ENCODE peak calls at places on chromosomes 3 and 15, in six cellular contexts. K, W, V, E, A and D are unnamed samples.

GRCh38 chr15:45637552-45638033 is 2.8 kb downstream of the SQOR start:
- DNase-seq in K (peak; percentile 83), W (no peak), V (peak; percentile 63), E (peak; percentile 94), A (no peak), D (no peak)

GRCh38 chr3:151431940-151432339 is 28.9 kb downstream of the IGSF10 start:
- DNase-seq in K (peak; percentile 84), W (no peak), V (peak; percentile 87), E (peak; percentile 42), A (no peak), D (no peak)

GRCh38 chr3:186640473-186640818 is 247 bp downstream of the FETUB start:
- DNase-seq in K (no peak), W (no peak), V (no peak), E (peak; percentile 39), A (no peak), D (no peak)

GRCh38 chr15:26866298-26867198 is at the start of gene GABRA5:
- DNase-seq in K (no peak), W (peak; percentile 71), V (no peak), E (no peak), A (no peak), D (peak; percentile 68)

GRCh38 chr15:88378259-88378658 is 88.9 kb downstream of the MRPL46 start:
- DNase-seq in K (no peak), W (no peak), V (peak; percentile 70), E (peak; percentile 25), A (no peak), D (no peak)

GRCh38 chr15:40787344-40787841 is 17.6 kb downstream of the C15orf62 start:
- DNase-seq in K (peak; percentile 20), W (no peak), V (peak; percentile 80), E (peak; percentile 79), A (peak; percentile 23), D (peak; percentile 78)

GRCh38 chr15:83413054-83413719 is 34.0 kb upstream of the SH3GL3 start:
- DNase-seq in K (no peak), W (no peak), V (no peak), E (no peak), A (no peak), D (no peak)

GRCh38 chr3:4824948-4825325 is 154.3 kb upstream of the BHLHE40 start:
- DNase-seq in K (peak; percentile 30), W (no peak), V (peak; percentile 96), E (peak; percentile 89), A (no peak), D (no peak)

GRCh38 chr15:73273181-73274002 is 95.4 kb downstream of the HCN4 start:
- DNase-seq in K (peak; percentile 62), W (peak; percentile 50), V (peak; percentile 33), E (peak; percentile 72), A (no peak), D (peak; percentile 45)

GRCh38 chr3:165643433-165643824 is 193.8 kb downstream of the BCHE start:
- DNase-seq in K (peak; percentile 40), W (no peak), V (peak; percentile 91), E (peak; percentile 68), A (no peak), D (no peak)

GRCh38 chr3:60746690-60747416 is 504.4 kb downstream of the FHIT start:
- DNase-seq in K (peak; percentile 24), W (no peak), V (no peak), E (peak; percentile 21), A (no peak), D (no peak)

GRCh38 chr3:169104541-169104940 is 559.0 kb downstream of the MECOM start:
- DNase-seq in K (peak; percentile 7), W (no peak), V (peak; percentile 59), E (peak; percentile 79), A (no peak), D (no peak)

GRCh38 chr3:122314467-122314866 is 10.6 kb upstream of the CSTA start:
- DNase-seq in K (no peak), W (no peak), V (no peak), E (peak; percentile 35), A (no peak), D (no peak)

GRCh38 chr15:88695046-88695445 is 56.2 kb downstream of the ISG20 start:
- DNase-seq in K (no peak), W (no peak), V (no peak), E (no peak), A (no peak), D (no peak)

GRCh38 chr3:38473229-38473628 is 19.5 kb downstream of the ACVR2B start:
- DNase-seq in K (no peak), W (no peak), V (no peak), E (no peak), A (no peak), D (no peak)

GRCh38 chr3:136142592-136142991 is 53.5 kb downstream of the MSL2 start:
- DNase-seq in K (no peak), W (peak; percentile 38), V (peak; percentile 98), E (peak; percentile 83), A (no peak), D (no peak)

GRCh38 chr3:195583831-195584542 is at the start of gene APOD:
- DNase-seq in K (no peak), W (no peak), V (no peak), E (peak; percentile 75), A (no peak), D (no peak)

GRCh38 chr15:101651753-101652097 is 456 bp downstream of the TM2D3 start:
- DNase-seq in K (peak; percentile 68), W (no peak), V (peak; percentile 22), E (peak; percentile 31), A (no peak), D (no peak)

GRCh38 chr3:169244119-169244864 is 419.2 kb downstream of the MECOM start:
- DNase-seq in K (no peak), W (no peak), V (no peak), E (no peak), A (no peak), D (no peak)

GRCh38 chr15:78778422-78778821 is 32.8 kb downstream of the ADAMTS7 start:
- DNase-seq in K (no peak), W (no peak), V (no peak), E (no peak), A (no peak), D (no peak)

GRCh38 chr3:56769125-56769709 is 32.5 kb downstream of the ARHGEF3 start:
- DNase-seq in K (no peak), W (no peak), V (no peak), E (no peak), A (no peak), D (no peak)

GRCh38 chr3:183148056-183148455 is 14.5 kb downstream of the LAMP3 start:
- DNase-seq in K (no peak), W (no peak), V (no peak), E (peak; percentile 74), A (no peak), D (no peak)

GRCh38 chr15:33882921-33883320 is 85.4 kb upstream of the CHRM5 start:
- DNase-seq in K (no peak), W (no peak), V (no peak), E (no peak), A (no peak), D (no peak)

GRCh38 chr3:196159952-196160804 is 51.0 kb downstream of the ZDHHC19 start:
- DNase-seq in K (no peak), W (no peak), V (no peak), E (peak; percentile 83), A (peak; percentile 52), D (no peak)

GRCh38 chr3:35624698-35625097 is 14.6 kb upstream of the ARPP21 start:
- DNase-seq in K (no peak), W (no peak), V (no peak), E (no peak), A (no peak), D (no peak)

GRCh38 chr3:158057666-158058065 is 48.6 kb downstream of the SHOX2 start:
- DNase-seq in K (no peak), W (no peak), V (no peak), E (peak; percentile 15), A (no peak), D (no peak)

GRCh38 chr3:70531063-70531657 is 218.7 kb upstream of the MDFIC2 start:
- DNase-seq in K (peak; percentile 29), W (no peak), V (peak; percentile 26), E (peak; percentile 47), A (no peak), D (no peak)

GRCh38 chr3:27590437-27591320 is 106.5 kb upstream of the SLC4A7 start:
- DNase-seq in K (peak; percentile 60), W (no peak), V (peak; percentile 46), E (peak; percentile 63), A (no peak), D (no peak)

GRCh38 chr3:133413166-133414020 is 13.5 kb downstream of the BFSP2 start:
- DNase-seq in K (peak; percentile 78), W (no peak), V (no peak), E (peak; percentile 24), A (no peak), D (no peak)

GRCh38 chr3:68987322-68987721 is 26.2 kb downstream of the EOGT start:
- DNase-seq in K (no peak), W (no peak), V (no peak), E (no peak), A (no peak), D (no peak)

GRCh38 chr3:155233213-155233612 is 60.3 kb downstream of the STRIT1 start:
- DNase-seq in K (no peak), W (no peak), V (peak; percentile 80), E (peak; percentile 99), A (peak; percentile 47), D (no peak)

GRCh38 chr3:57803647-57804081 is 47.6 kb downstream of the SLMAP start:
- DNase-seq in K (no peak), W (peak; percentile 25), V (peak; percentile 88), E (peak; percentile 96), A (no peak), D (no peak)

GRCh38 chr3:31244929-31245817 is 287.6 kb upstream of the STT3B start:
- DNase-seq in K (no peak), W (no peak), V (no peak), E (no peak), A (no peak), D (no peak)

GRCh38 chr3:128307029-128307633 is 153.8 kb downstream of the EEFSEC start:
- DNase-seq in K (peak; percentile 3), W (no peak), V (no peak), E (no peak), A (no peak), D (no peak)

GRCh38 chr3:44883213-44883955 is 9.0 kb downstream of the TGM4 start:
- DNase-seq in K (no peak), W (no peak), V (no peak), E (peak; percentile 34), A (no peak), D (no peak)

GRCh38 chr3:114756506-114757279 is 390.4 kb downstream of the ZBTB20 start:
- DNase-seq in K (no peak), W (no peak), V (no peak), E (peak; percentile 86), A (no peak), D (no peak)